ENCODE peak calls at places on chromosomes 7 and 10, in five cellular contexts. One of them, this sample, is unnamed.

GRCh38 chr7:137801003-137801402 is 45.8 kb downstream of the DGKI start:
- DNase-seq in Daoy: peak; percentile 51
- DNase-seq in AG09319: no peak
- DNase-seq in myocyte: peak; percentile 49
- DNase-seq in activated T-cell treated with anti-CD3 and anti-CD28 coated beads, Interleukin-2, amount 50 U/mL, for 24 hours: no peak
- DNase-seq in this sample: peak; percentile 69

GRCh38 chr10:131949041-131949862 is 32.5 kb downstream of the BNIP3 start:
- DNase-seq in Daoy: no peak
- DNase-seq in AG09319: no peak
- DNase-seq in myocyte: no peak
- DNase-seq in activated T-cell treated with anti-CD3 and anti-CD28 coated beads, Interleukin-2, amount 50 U/mL, for 24 hours: no peak
- DNase-seq in this sample: no peak

GRCh38 chr10:17241611-17242333 is 13.7 kb downstream of the VIM start:
- DNase-seq in Daoy: no peak
- DNase-seq in AG09319: no peak
- DNase-seq in myocyte: no peak
- DNase-seq in activated T-cell treated with anti-CD3 and anti-CD28 coated beads, Interleukin-2, amount 50 U/mL, for 24 hours: no peak
- DNase-seq in this sample: no peak

GRCh38 chr7:11212080-11212711 is 238.5 kb downstream of the PHF14 start:
- DNase-seq in Daoy: peak; percentile 45
- DNase-seq in AG09319: no peak
- DNase-seq in myocyte: peak; percentile 87
- DNase-seq in activated T-cell treated with anti-CD3 and anti-CD28 coated beads, Interleukin-2, amount 50 U/mL, for 24 hours: no peak
- DNase-seq in this sample: peak; percentile 72

GRCh38 chr10:69733791-69734261 is 67.9 kb upstream of the COL13A1 start:
- DNase-seq in Daoy: peak; percentile 64
- DNase-seq in AG09319: no peak
- DNase-seq in myocyte: peak; percentile 84
- DNase-seq in activated T-cell treated with anti-CD3 and anti-CD28 coated beads, Interleukin-2, amount 50 U/mL, for 24 hours: no peak
- DNase-seq in this sample: peak; percentile 57

GRCh38 chr7:29854257-29854938 is 48.1 kb downstream of the WIPF3 start:
- DNase-seq in Daoy: peak; percentile 84
- DNase-seq in AG09319: no peak
- DNase-seq in myocyte: peak; percentile 59
- DNase-seq in activated T-cell treated with anti-CD3 and anti-CD28 coated beads, Interleukin-2, amount 50 U/mL, for 24 hours: no peak
- DNase-seq in this sample: peak; percentile 15

GRCh38 chr10:14838582-14839304 is 637 bp downstream of the HSPA14 start:
- DNase-seq in Daoy: peak; percentile 15
- DNase-seq in AG09319: no peak
- DNase-seq in myocyte: peak; percentile 27
- DNase-seq in activated T-cell treated with anti-CD3 and anti-CD28 coated beads, Interleukin-2, amount 50 U/mL, for 24 hours: no peak
- DNase-seq in this sample: peak; percentile 4

GRCh38 chr7:66910789-66911188 is 10.2 kb upstream of the TMEM248 start:
- DNase-seq in Daoy: no peak
- DNase-seq in AG09319: no peak
- DNase-seq in myocyte: no peak
- DNase-seq in activated T-cell treated with anti-CD3 and anti-CD28 coated beads, Interleukin-2, amount 50 U/mL, for 24 hours: no peak
- DNase-seq in this sample: no peak

GRCh38 chr10:124563320-124563719 is 101.7 kb downstream of the LHPP start:
- DNase-seq in Daoy: no peak
- DNase-seq in AG09319: no peak
- DNase-seq in myocyte: no peak
- DNase-seq in activated T-cell treated with anti-CD3 and anti-CD28 coated beads, Interleukin-2, amount 50 U/mL, for 24 hours: no peak
- DNase-seq in this sample: no peak

GRCh38 chr10:119353438-119353837 is 146.1 kb downstream of the GRK5 start:
- DNase-seq in Daoy: no peak
- DNase-seq in AG09319: no peak
- DNase-seq in myocyte: no peak
- DNase-seq in activated T-cell treated with anti-CD3 and anti-CD28 coated beads, Interleukin-2, amount 50 U/mL, for 24 hours: no peak
- DNase-seq in this sample: no peak

GRCh38 chr10:5159126-5159525 is 25.8 kb downstream of the AKR1C8 start:
- DNase-seq in Daoy: no peak
- DNase-seq in AG09319: no peak
- DNase-seq in myocyte: no peak
- DNase-seq in activated T-cell treated with anti-CD3 and anti-CD28 coated beads, Interleukin-2, amount 50 U/mL, for 24 hours: no peak
- DNase-seq in this sample: peak; percentile 25

GRCh38 chr10:60575105-60575504 is 185.4 kb upstream of the ANK3 start:
- DNase-seq in Daoy: peak; percentile 13
- DNase-seq in AG09319: no peak
- DNase-seq in myocyte: no peak
- DNase-seq in activated T-cell treated with anti-CD3 and anti-CD28 coated beads, Interleukin-2, amount 50 U/mL, for 24 hours: no peak
- DNase-seq in this sample: no peak

GRCh38 chr7:109552017-109552416 is 982.3 kb downstream of the DNAJB9 start:
- DNase-seq in Daoy: no peak
- DNase-seq in AG09319: no peak
- DNase-seq in myocyte: no peak
- DNase-seq in activated T-cell treated with anti-CD3 and anti-CD28 coated beads, Interleukin-2, amount 50 U/mL, for 24 hours: no peak
- DNase-seq in this sample: peak; percentile 2

This sample was measured in M059J.